ENCODE peak calls at places on chromosome 3, in ten cellular contexts. O is body of pancreas, B is endothelial cell of umbilical vein, T is MCF 10A, S is astrocyte of the spinal cord, D is GM06990, Z is transverse colon, N is HFF-Myc, I is foreskin fibroblast, F is A673. H is an unnamed sample.

GRCh38 chr3:194725346-194725745 is 39.7 kb downstream of the FAM43A start:
- DNase-seq in O (no peak), B (no peak), T (no peak), S (no peak), D (no peak), Z (no peak), N (no peak), I (no peak), F (no peak), H (no peak)

GRCh38 chr3:195905970-195906864 is 2.1 kb downstream of the TNK2 start:
- DNase-seq in O (peak), B (no peak), T (peak), S (peak), D (no peak), Z (no peak), N (no peak), I (peak), F (no peak), H (peak)

GRCh38 chr3:117217355-117217754 is 507.8 kb downstream of the TUSC7 start:
- DNase-seq in O (no peak), B (no peak), T (no peak), S (no peak), D (no peak), Z (no peak), N (no peak), I (no peak), F (no peak), H (no peak)

GRCh38 chr3:19155375-19155774 is 7.1 kb downstream of the KCNH8 start:
- DNase-seq in O (no peak), B (no peak), T (no peak), S (no peak), D (no peak), Z (no peak), N (no peak), I (no peak), F (no peak), H (no peak)

GRCh38 chr3:124664804-124665203 is 65.4 kb upstream of the UMPS start:
- DNase-seq in O (peak), B (no peak), T (no peak), S (no peak), D (no peak), Z (no peak), N (no peak), I (no peak), F (no peak), H (no peak)

GRCh38 chr3:171936231-171936841 is 93.2 kb downstream of the TMEM212 start:
- DNase-seq in O (peak), B (no peak), T (peak), S (peak), D (no peak), Z (no peak), N (no peak), I (peak), F (peak), H (no peak)

GRCh38 chr3:126117786-126118185 is 33.9 kb upstream of the SLC41A3 start:
- DNase-seq in O (no peak), B (no peak), T (no peak), S (no peak), D (no peak), Z (peak), N (no peak), I (no peak), F (no peak), H (peak)

GRCh38 chr3:39124876-39125836 is 17.7 kb downstream of the TTC21A start:
- DNase-seq in O (peak), B (peak), T (peak), S (peak), D (no peak), Z (peak), N (no peak), I (no peak), F (no peak), H (peak)

GRCh38 chr3:190302209-190302885 is 19.9 kb downstream of the CLDN1 start:
- DNase-seq in O (no peak), B (no peak), T (no peak), S (no peak), D (no peak), Z (no peak), N (no peak), I (no peak), F (peak), H (no peak)

GRCh38 chr3:14497321-14497720 is 42.8 kb downstream of the GRIP2 start:
- DNase-seq in O (no peak), B (no peak), T (no peak), S (no peak), D (no peak), Z (no peak), N (no peak), I (no peak), F (no peak), H (no peak)

GRCh38 chr3:4899654-4900236 is 79.5 kb upstream of the BHLHE40 start:
- DNase-seq in O (peak), B (no peak), T (no peak), S (no peak), D (no peak), Z (no peak), N (no peak), I (no peak), F (no peak), H (peak)

GRCh38 chr3:159239054-159239453 is 437.2 kb downstream of the MFSD1 start:
- DNase-seq in O (no peak), B (no peak), T (no peak), S (peak), D (no peak), Z (no peak), N (no peak), I (peak), F (no peak), H (no peak)

GRCh38 chr3:15017191-15017590 is 47.9 kb downstream of the MRPS25 start:
- DNase-seq in O (no peak), B (no peak), T (no peak), S (no peak), D (no peak), Z (no peak), N (no peak), I (no peak), F (no peak), H (no peak)

GRCh38 chr3:100665230-100665629 is 44.1 kb upstream of the TFG start:
- DNase-seq in O (no peak), B (no peak), T (no peak), S (no peak), D (no peak), Z (no peak), N (no peak), I (no peak), F (no peak), H (no peak)

GRCh38 chr3:10505050-10505790 is at the start of gene ATP2B2:
- DNase-seq in O (no peak), B (no peak), T (no peak), S (peak), D (no peak), Z (no peak), N (no peak), I (no peak), F (peak), H (no peak)

GRCh38 chr3:158961497-158961896 is 159.6 kb downstream of the MFSD1 start:
- DNase-seq in O (no peak), B (no peak), T (no peak), S (no peak), D (no peak), Z (no peak), N (no peak), I (no peak), F (no peak), H (no peak)

GRCh38 chr3:13559751-13560540 is 11.0 kb downstream of the FBLN2 start:
- DNase-seq in O (no peak), B (peak), T (no peak), S (no peak), D (no peak), Z (no peak), N (no peak), I (no peak), F (no peak), H (no peak)

GRCh38 chr3:192571197-192571791 is 156.0 kb downstream of the FGF12 start:
- DNase-seq in O (peak), B (peak), T (peak), S (peak), D (peak), Z (no peak), N (peak), I (peak), F (peak), H (peak)

GRCh38 chr3:109355625-109356441 is 18.5 kb upstream of the DPPA4 start:
- DNase-seq in O (no peak), B (no peak), T (no peak), S (no peak), D (no peak), Z (no peak), N (no peak), I (no peak), F (no peak), H (no peak)

GRCh38 chr3:187186801-187187421 is 10.4 kb upstream of the RTP1 start:
- DNase-seq in O (peak), B (no peak), T (peak), S (peak), D (no peak), Z (peak), N (peak), I (peak), F (no peak), H (peak)

GRCh38 chr3:195895900-195896360 is 12.4 kb downstream of the TNK2 start:
- DNase-seq in O (peak), B (peak), T (peak), S (no peak), D (peak), Z (peak), N (no peak), I (no peak), F (peak), H (peak)

GRCh38 chr3:135637033-135637432 is 328.5 kb upstream of the PPP2R3A start:
- DNase-seq in O (no peak), B (no peak), T (no peak), S (no peak), D (no peak), Z (no peak), N (no peak), I (no peak), F (no peak), H (no peak)

GRCh38 chr3:102354818-102355515 is 79.8 kb upstream of the ZPLD1 start:
- DNase-seq in O (no peak), B (peak), T (peak), S (peak), D (no peak), Z (no peak), N (no peak), I (no peak), F (peak), H (no peak)

GRCh38 chr3:18086078-18086477 is 339.1 kb downstream of the SATB1 start:
- DNase-seq in O (no peak), B (no peak), T (no peak), S (no peak), D (no peak), Z (no peak), N (no peak), I (no peak), F (no peak), H (no peak)

DNA sequence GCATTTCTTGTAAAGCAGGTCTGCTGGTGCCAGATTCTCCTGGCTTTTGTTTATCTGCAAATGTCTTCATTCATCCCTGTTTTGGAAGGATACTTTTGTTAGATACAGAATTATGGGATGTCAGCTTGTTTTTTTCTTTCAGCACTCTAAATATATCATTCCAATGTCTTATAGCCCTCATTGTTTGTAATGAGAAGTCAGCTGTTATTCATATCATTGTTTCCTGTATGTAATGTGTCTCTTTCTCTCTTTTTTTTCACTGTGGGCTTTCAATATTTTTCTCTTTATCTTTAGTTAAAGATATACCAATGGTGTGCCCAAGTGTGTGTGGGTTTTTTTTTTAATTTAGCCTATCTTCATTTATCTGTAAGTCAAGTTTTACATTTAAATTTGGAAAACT is 65.6 kb upstream of the DCP1A start:
- DNase-seq in O (no peak), B (no peak), T (no peak), S (no peak), D (no peak), Z (no peak), N (no peak), I (no peak), F (no peak), H (no peak)
- TF ChIP-seq CTCF in O (no peak), B (no peak), T (no peak), S (no peak), D (no peak), Z (no peak), N (no peak), I (no peak), F (no peak), H (no peak)

GRCh38 chr3:78201066-78201465 is 1161.2 kb downstream of the ROBO2 start:
- DNase-seq in O (no peak), B (peak), T (peak), S (peak), D (no peak), Z (no peak), N (no peak), I (no peak), F (peak), H (no peak)

GRCh38 chr3:78204977-78205376 is 1165.1 kb downstream of the ROBO2 start:
- DNase-seq in O (no peak), B (peak), T (peak), S (peak), D (no peak), Z (no peak), N (peak), I (peak), F (peak), H (no peak)
- TF ChIP-seq CTCF in O (no peak), B (peak), T (peak), S (peak), D (no peak), Z (no peak), N (no peak), I (no peak), F (peak), H (no peak)

GRCh38 chr3:54873059-54873695 is 54.7 kb downstream of the LRTM1 start:
- DNase-seq in O (no peak), B (no peak), T (no peak), S (no peak), D (no peak), Z (no peak), N (no peak), I (no peak), F (no peak), H (no peak)

GRCh38 chr3:54871867-54872266 is 56.0 kb downstream of the LRTM1 start:
- DNase-seq in O (no peak), B (no peak), T (no peak), S (no peak), D (no peak), Z (no peak), N (no peak), I (no peak), F (no peak), H (no peak)

GRCh38 chr3:54877675-54878544 is 49.9 kb downstream of the LRTM1 start:
- DNase-seq in O (no peak), B (no peak), T (no peak), S (no peak), D (no peak), Z (no peak), N (no peak), I (no peak), F (no peak), H (no peak)

GRCh38 chr3:54874816-54875556 is 52.9 kb downstream of the LRTM1 start:
- DNase-seq in O (no peak), B (no peak), T (peak), S (no peak), D (no peak), Z (no peak), N (no peak), I (no peak), F (no peak), H (no peak)

GRCh38 chr3:54876694-54877093 is 51.2 kb downstream of the LRTM1 start:
- DNase-seq in O (no peak), B (no peak), T (no peak), S (no peak), D (no peak), Z (no peak), N (no peak), I (no peak), F (no peak), H (no peak)
- TF ChIP-seq CTCF in O (no peak), B (no peak), T (no peak), S (no peak), D (no peak), Z (no peak), N (no peak), I (no peak), F (no peak), H (no peak)

DNA sequence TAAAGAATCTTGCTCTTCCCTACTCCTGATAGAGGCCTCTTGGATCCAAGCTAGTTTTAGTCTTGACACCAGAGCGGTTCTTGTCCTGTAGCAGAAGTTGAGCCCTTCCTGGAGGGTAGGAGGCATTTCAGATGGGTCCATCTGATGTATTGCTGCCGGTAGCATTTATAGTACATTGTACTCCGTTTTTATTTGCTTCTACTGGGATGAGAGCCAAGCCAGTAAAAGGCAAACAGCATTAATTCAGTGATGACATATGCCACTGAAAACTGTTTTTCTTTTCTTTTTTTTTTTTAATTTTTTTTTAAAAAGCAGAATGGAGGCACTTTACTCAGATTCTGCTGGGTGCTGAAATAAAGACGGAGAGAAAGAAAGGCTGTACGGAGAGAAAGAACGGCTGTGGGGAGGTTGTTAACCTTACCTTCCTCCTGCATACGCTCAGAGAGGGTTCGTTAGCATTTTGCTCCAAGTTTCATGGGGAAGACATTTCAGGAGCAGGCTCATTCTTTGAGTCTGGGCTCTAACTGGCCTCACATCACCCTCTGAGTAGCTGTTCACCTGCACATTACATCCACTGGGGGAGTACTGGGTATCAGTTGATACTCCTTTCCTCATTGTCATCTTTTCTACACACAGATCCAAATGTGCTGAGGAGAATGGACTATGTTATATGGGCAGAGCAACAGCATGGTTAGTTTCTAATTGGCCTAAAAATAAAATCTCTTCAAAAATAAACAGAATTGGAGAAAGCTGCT is 161.5 kb downstream of the FEZF2 start:
- DNase-seq in O (no peak), B (no peak), T (no peak), S (peak), D (no peak), Z (no peak), N (no peak), I (no peak), F (peak), H (peak)
- TF ChIP-seq CTCF in O (no peak), B (no peak), T (no peak), S (peak), D (no peak), Z (no peak), N (no peak), I (peak), F (no peak), H (no peak)

DNA sequence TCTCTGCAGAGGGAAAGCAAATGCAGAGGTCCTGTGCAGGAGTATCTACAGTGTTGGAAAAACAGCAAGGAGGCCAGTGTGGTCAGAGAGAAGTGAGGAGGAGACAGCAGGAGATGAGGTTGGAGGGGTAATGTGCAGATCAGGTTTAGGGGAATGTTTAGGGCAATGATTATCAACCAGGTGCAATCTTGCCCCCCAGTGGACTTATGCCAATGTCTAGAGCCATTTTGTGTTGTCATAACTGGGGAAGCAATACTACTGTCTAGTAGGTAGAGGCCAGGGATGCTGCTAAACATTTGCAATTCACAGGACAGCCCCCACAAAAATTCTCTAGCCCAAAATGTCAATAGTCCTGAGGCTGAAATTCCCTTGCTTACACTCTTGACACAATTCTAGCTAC is 13.1 kb downstream of the CCDC191 start:
- DNase-seq in O (no peak), B (no peak), T (no peak), S (no peak), D (no peak), Z (no peak), N (no peak), I (no peak), F (no peak), H (no peak)
- TF ChIP-seq CTCF in O (no peak), B (no peak), T (no peak), S (no peak), D (peak), Z (no peak), N (no peak), I (no peak), F (no peak), H (no peak)

GRCh38 chr3:48633743-48634142 is 1.5 kb downstream of the SLC26A6 start:
- DNase-seq in O (no peak), B (no peak), T (no peak), S (no peak), D (no peak), Z (no peak), N (no peak), I (no peak), F (no peak), H (no peak)

GRCh38 chr3:48636149-48636548 is 888 bp upstream of the SLC26A6 start:
- DNase-seq in O (no peak), B (no peak), T (no peak), S (no peak), D (no peak), Z (no peak), N (peak), I (no peak), F (no peak), H (no peak)

GRCh38 chr3:48637305-48637704 is 2.0 kb upstream of the SLC26A6 start:
- DNase-seq in O (no peak), B (no peak), T (no peak), S (no peak), D (no peak), Z (no peak), N (no peak), I (no peak), F (no peak), H (no peak)

GRCh38 chr3:48634661-48635221 is 520 bp downstream of the SLC26A6 start:
- DNase-seq in O (peak), B (peak), T (peak), S (peak), D (peak), Z (peak), N (peak), I (peak), F (peak), H (peak)

GRCh38 chr3:48635222-48636021 is at the start of gene SLC26A6:
- DNase-seq in O (peak), B (peak), T (peak), S (peak), D (peak), Z (peak), N (peak), I (peak), F (peak), H (peak)
- TF ChIP-seq CTCF in O (peak), B (peak), T (peak), S (peak), D (peak), Z (peak), N (peak), I (peak), F (peak), H (peak)

GRCh38 chr3:64475037-64475436 is 212.8 kb downstream of the ADAMTS9 start:
- DNase-seq in O (no peak), B (no peak), T (no peak), S (no peak), D (no peak), Z (no peak), N (no peak), I (no peak), F (no peak), H (no peak)
- TF ChIP-seq CTCF in O (no peak), B (no peak), T (no peak), S (no peak), D (no peak), Z (no peak), N (no peak), I (no peak), F (no peak), H (no peak)

DNA sequence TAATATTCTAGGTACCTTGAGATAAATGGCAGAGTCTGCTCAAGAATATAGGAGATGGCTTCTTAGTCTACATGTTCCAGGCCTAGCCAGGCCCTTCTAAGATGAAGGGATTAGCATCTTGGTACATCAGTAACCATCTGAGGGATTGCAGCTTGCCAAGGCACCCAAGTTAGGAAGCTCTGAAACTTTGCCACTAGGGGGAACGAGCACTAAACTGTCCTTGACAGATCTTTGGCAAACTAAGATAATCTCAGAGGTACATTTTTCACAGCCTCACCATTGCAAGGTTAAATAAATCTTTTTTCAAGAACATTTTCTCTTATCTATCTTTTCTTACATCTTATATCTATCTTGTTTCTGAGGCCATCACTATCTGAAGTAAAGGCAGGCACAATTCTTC is 351.2 kb downstream of the RAP2B start:
- DNase-seq in O (no peak), B (peak), T (peak), S (no peak), D (no peak), Z (no peak), N (no peak), I (no peak), F (peak), H (no peak)
- TF ChIP-seq CTCF in O (no peak), B (peak), T (no peak), S (no peak), D (peak), Z (peak), N (peak), I (peak), F (peak), H (no peak)

GRCh38 chr3:127764841-127765362 is 57.4 kb downstream of the MGLL start:
- DNase-seq in O (no peak), B (no peak), T (no peak), S (peak), D (no peak), Z (no peak), N (no peak), I (no peak), F (no peak), H (no peak)
- TF ChIP-seq CTCF in O (no peak), B (no peak), T (no peak), S (no peak), D (no peak), Z (no peak), N (no peak), I (no peak), F (no peak), H (no peak)

GRCh38 chr3:37453393-37454391 is 279.3 kb upstream of the LRRFIP2 start:
- DNase-seq in O (peak), B (no peak), T (no peak), S (no peak), D (no peak), Z (peak), N (no peak), I (no peak), F (peak), H (peak)
- TF ChIP-seq CTCF in O (no peak), B (no peak), T (no peak), S (no peak), D (no peak), Z (no peak), N (no peak), I (no peak), F (no peak), H (no peak)

H was measured in colonic mucosa.